ENCODE peak calls at places on chromosome 21, in four cellular contexts. Q, P, X and V are unnamed samples. For H3K4me1, the result is how much of the 10 kb centered on the place peaks cover.

GRCh38 chr21:35072960-35073359 is 23.9 kb upstream of the RUNX1 start:
- DNase-seq in Q (peak), X (no peak), P (peak), V (no peak)

GRCh38 chr21:32917392-32918135 is 108.2 kb upstream of the OLIG2 start:
- DNase-seq in Q (no peak), P (no peak), X (no peak), V (no peak)

GRCh38 chr21:15164678-15165303 is 100.0 kb upstream of the NRIP1 start:
- DNase-seq in Q (no peak), P (no peak), X (no peak), V (no peak)

GRCh38 chr21:45990741-45991605 is 9.4 kb downstream of the COL6A1 start:
- DNase-seq in Q (peak), P (no peak), X (peak), V (peak)

GRCh38 chr21:41111681-41112080 is 56.3 kb upstream of the BACE2 start:
- DNase-seq in Q (no peak), P (no peak), X (no peak), V (no peak)

GRCh38 chr21:29053656-29054055 is 19.8 kb downstream of the CCT8 start:
- DNase-seq in Q (no peak), P (peak), X (no peak), V (no peak)

GRCh38 chr21:35057428-35057827 is 8.3 kb upstream of the RUNX1 start:
- DNase-seq in X (no peak), P (no peak), Q (no peak), V (no peak)

GRCh38 chr21:36396314-36396713 is 11.1 kb downstream of the CHAF1B start:
- DNase-seq in P (no peak), Q (no peak), X (no peak), V (peak)

GRCh38 chr21:25911730-25912401 is 177.1 kb downstream of the GABPA start:
- DNase-seq in X (no peak), Q (no peak), P (no peak), V (no peak)

GRCh38 chr21:35016517-35017188 is 32.4 kb downstream of the RUNX1 start:
- DNase-seq in Q (no peak), X (no peak), P (no peak), V (no peak)

GRCh38 chr21:46171585-46171984 is 12.7 kb downstream of the SPATC1L start:
- DNase-seq in X (no peak), P (no peak), Q (no peak), V (no peak)

GRCh38 chr21:28127390-28127789 is 865.3 kb downstream of the LTN1 start:
- DNase-seq in X (no peak), Q (no peak), P (peak), V (no peak)

GRCh38 chr21:40672602-40673001 is 174.4 kb downstream of the DSCAM start:
- DNase-seq in X (no peak), Q (no peak), P (no peak), V (no peak)

GRCh38 chr21:15000076-15000475 is 64.7 kb downstream of the NRIP1 start:
- DNase-seq in P (peak), Q (no peak), X (no peak), V (no peak)

GRCh38 chr21:42063206-42063577 is 7.9 kb upstream of the UMODL1 start:
- DNase-seq in Q (no peak), P (no peak), X (no peak), V (no peak)

GRCh38 chr21:46622226-46622625 is 13.2 kb upstream of the PRMT2 start:
- DNase-seq in P (no peak), Q (no peak), X (peak), V (no peak)

GRCh38 chr21:15520811-15521643 is 208.8 kb upstream of the USP25 start:
- DNase-seq in Q (no peak), X (no peak), P (peak), V (no peak)

GRCh38 chr21:26679299-26679698 is 106.2 kb upstream of the CYYR1 start:
- DNase-seq in X (no peak), P (peak), Q (no peak), V (no peak)

GRCh38 chr21:21605502-21605901 is 607.3 kb downstream of the NCAM2 start:
- DNase-seq in Q (no peak), P (no peak), X (no peak), V (no peak)

GRCh38 chr21:42317826-42318746 is 2.9 kb upstream of the TFF3 start:
- DNase-seq in P (no peak), X (no peak), Q (no peak), V (no peak)

GRCh38 chr21:34074283-34075098 is 1.1 kb downstream of the MRPS6 start:
- DNase-seq in Q (no peak), P (no peak), X (no peak), V (no peak)

GRCh38 chr21:18840239-18840638 is 436.7 kb upstream of the TMPRSS15 start:
- DNase-seq in P (no peak), X (no peak), Q (no peak), V (no peak)

GRCh38 chr21:39063517-39063916 is 119.7 kb downstream of the PSMG1 start:
- DNase-seq in P (no peak), Q (no peak), X (no peak), V (no peak)

GRCh38 chr21:39064325-39065012 is 118.8 kb downstream of the PSMG1 start:
- DNase-seq in Q (no peak), P (no peak), X (no peak), V (no peak)

GRCh38 chr21:39062196-39062900 is 120.9 kb downstream of the PSMG1 start:
- DNase-seq in Q (no peak), X (no peak), P (no peak), V (peak)

GRCh38 chr21:39060485-39061099 is 122.7 kb downstream of the PSMG1 start:
- DNase-seq in P (no peak), Q (no peak), X (peak), V (no peak)

GRCh38 chr21:39061766-39062165 is 121.5 kb downstream of the PSMG1 start:
- DNase-seq in Q (no peak), X (no peak), P (no peak), V (no peak)
- TF ChIP-seq CTCF in Q (no peak), X (no peak), P (no peak), V (no peak)

GRCh38 chr21:38990424-38990794 is 184.7 kb downstream of the ETS2 start:
- DNase-seq in P (no peak), X (no peak), Q (no peak), V (no peak)

GRCh38 chr21:38995071-38995669 is 188.1 kb downstream of the PSMG1 start:
- DNase-seq in Q (no peak), X (no peak), P (no peak), V (no peak)

GRCh38 chr21:38993561-38993960 is 187.8 kb downstream of the ETS2 start:
- DNase-seq in X (no peak), P (peak), Q (peak), V (peak)

GRCh38 chr21:38994014-38994413 is 188.3 kb downstream of the ETS2 start:
- DNase-seq in X (no peak), P (no peak), Q (no peak), V (no peak)

DNA sequence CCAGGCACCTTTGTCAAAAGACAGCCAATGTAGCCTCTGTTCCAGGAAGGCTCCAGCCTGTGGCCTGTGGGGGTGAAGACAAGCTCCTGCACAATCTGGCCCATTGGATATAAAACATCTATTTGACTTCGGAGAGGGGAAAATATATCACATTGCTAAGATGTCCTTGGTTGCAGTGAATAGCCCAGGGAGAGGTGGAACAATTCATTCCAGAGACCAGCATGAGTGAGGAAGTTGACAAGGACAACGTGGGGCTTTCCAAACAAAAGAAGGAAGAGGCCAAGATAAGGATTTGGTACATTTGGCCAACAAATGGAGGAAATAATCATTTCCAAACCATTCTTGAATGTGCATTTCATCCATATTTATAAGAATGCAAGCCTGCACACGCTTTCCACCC is 187.0 kb downstream of the ETS2 start:
- DNase-seq in X (no peak), P (no peak), Q (peak), V (no peak)
- H3K4me1 ChIP-seq in X (half or more), P (under half), Q (half or more), V (under half)

GRCh38 chr21:17690078-17690494 is 77.4 kb upstream of the BTG3 start:
- DNase-seq in P (no peak), Q (no peak), X (no peak), V (no peak)

GRCh38 chr21:17693801-17694200 is 81.1 kb upstream of the BTG3 start:
- DNase-seq in X (no peak), P (no peak), Q (no peak), V (no peak)

DNA sequence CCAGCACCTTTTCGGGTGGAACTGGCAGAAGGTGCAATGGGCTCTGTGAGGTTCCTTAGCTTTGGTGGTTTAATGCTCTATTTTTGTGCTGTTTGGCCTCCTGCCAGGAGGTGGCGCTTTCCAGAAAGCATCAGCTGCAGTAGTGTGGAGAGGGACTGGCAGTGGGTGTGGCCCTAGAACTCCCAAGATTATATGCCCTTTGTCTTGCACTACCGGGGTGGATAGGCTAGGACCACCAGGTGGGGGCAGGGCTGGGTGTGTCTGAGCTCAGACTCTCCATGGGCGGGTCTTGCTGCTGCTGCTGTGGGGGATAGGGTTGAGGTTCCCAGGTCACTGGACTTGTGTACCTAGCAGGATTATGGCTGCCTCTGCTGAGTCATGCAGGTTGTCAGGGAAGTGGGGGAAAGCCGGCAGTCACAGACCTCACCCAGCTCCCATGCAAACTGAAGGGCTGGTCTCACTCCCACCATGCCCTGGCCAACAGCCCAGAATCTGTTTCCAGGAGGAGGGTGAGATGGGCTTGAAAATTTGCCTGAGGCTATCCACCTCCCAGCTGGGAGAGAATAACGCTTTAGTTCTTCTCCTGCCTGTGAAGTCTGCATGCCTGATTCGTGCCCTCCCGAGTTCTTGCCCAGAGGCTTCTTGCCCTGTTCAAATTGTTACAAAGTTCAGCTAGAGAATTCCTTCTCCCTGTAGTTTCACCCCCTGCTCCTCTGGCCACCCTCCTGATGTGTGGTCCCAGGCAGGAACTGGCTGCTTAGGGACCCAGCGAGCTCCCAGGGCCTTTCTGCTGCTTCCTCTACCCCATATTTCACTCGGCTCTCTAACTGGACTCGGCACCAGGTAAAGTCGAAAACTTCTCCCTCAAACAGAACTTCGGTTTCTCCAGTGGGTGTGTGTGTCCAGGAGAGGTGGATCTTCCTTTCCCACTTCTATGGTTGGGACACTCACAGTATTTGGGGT is 76.5 kb upstream of the BTG3 start:
- DNase-seq in Q (peak), P (peak), X (no peak), V (no peak)
- TF ChIP-seq CTCF in Q (peak), P (no peak), X (no peak), V (no peak)

DNA sequence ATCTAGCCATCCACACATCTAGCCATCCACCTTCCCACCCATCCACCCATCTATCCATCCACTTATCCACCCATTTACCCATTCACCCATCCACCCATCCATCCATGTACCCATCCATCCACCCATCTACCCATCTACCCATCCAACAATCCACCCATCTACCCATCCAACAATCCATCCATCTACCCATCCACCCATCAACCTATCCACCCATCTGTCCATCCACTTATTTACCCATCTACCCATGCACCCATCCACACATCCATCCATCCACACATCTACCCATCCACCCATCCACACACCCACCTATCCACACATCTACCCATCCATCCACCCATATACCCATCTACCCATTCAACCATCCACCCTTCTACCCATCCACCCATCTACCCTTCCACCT is 238.4 kb downstream of the DYRK1A start:
- DNase-seq in X (no peak), Q (no peak), P (no peak), V (no peak)
- H3K4me1 ChIP-seq in X (under half), Q (under half), P (under half), V (under half)

GRCh38 chr21:44802396-44803153 is 955 bp upstream of the UBE2G2 start:
- DNase-seq in X (no peak), Q (no peak), P (no peak), V (no peak)
- TF ChIP-seq CTCF in X (no peak), Q (no peak), P (no peak), V (no peak)

DNA sequence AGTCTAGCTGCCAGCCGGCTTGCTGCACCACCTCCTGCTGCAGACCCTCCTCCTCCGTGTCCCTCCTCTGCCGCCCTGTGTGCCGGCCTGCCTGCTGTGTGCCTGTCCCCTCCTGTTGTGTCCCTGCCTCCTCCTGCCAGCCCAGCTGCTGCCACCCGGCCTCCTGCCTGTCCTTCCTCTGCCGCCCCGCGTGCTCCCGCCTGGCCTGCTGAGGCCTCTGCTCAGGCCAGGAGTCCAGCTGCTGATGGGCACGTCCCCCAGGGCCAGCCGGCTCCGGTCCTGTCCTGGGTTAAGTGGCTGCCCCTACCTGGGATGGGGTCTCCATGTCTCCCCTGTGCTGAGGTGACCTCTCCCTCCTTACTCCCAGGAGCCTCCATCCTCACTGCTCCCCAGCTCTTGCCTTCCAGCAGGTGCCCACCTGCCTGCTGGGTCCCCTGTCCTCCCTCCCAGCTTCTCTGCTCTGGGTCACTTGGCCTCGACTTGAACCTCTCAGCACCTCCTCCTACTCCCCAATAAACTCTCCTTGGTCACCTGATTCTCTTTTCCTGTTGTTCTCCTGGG is 870 bp downstream of the KRTAP10-8 start:
- DNase-seq in X (no peak), P (no peak), Q (no peak), V (no peak)
- H3K4me1 ChIP-seq in X (under half), P (under half), Q (under half), V (under half)

GRCh38 chr21:44834951-44835646 is 17.2 kb upstream of the SUMO3 start:
- DNase-seq in Q (no peak), X (no peak), P (no peak), V (no peak)
- TF ChIP-seq CTCF in Q (no peak), X (no peak), P (no peak), V (no peak)